ENCODE peak calls at places on chromosomes 11 and 22, in seven cellular contexts. R, M, L, B, Q, S and N are unnamed samples. For H3K9me3, the result is how much of the 10 kb centered on the place peaks cover.

GRCh38 chr22:50371101-50371648 is 28.0 kb downstream of the PPP6R2 start:
- DNase-seq in R (no peak), M (no peak), L (no peak), B (no peak), Q (no peak), S (no peak), N (no peak)

GRCh38 chr22:44684506-44685383 is 17.3 kb upstream of the PRR5 start:
- DNase-seq in R (peak), M (peak), L (peak), B (peak), Q (peak), S (peak), N (peak)

GRCh38 chr22:29306175-29306829 is at the start of gene GAS2L1:
- DNase-seq in R (peak), M (peak), L (peak), B (peak), Q (peak), S (peak), N (no peak)

GRCh38 chr22:30116362-30117117 is 36.3 kb downstream of the HORMAD2 start:
- DNase-seq in R (peak), M (peak), L (no peak), B (no peak), Q (no peak), S (no peak), N (peak)

GRCh38 chr11:108817971-108818370 is 153.1 kb downstream of the DDX10 start:
- DNase-seq in R (no peak), M (peak), L (no peak), B (no peak), Q (no peak), S (no peak), N (no peak)

GRCh38 chr11:11349870-11350325 is 3.2 kb downstream of the CSNK2A3 start:
- DNase-seq in R (peak), M (no peak), L (no peak), B (no peak), Q (no peak), S (peak), N (no peak)

GRCh38 chr11:43507171-43507570 is 148.5 kb downstream of the TTC17 start:
- DNase-seq in R (no peak), M (no peak), L (no peak), B (no peak), Q (no peak), S (no peak), N (no peak)

GRCh38 chr11:124394408-124394807 is 4.4 kb downstream of the OR8B3 start:
- DNase-seq in R (no peak), M (no peak), L (no peak), B (no peak), Q (no peak), S (no peak), N (no peak)

GRCh38 chr11:120112174-120112796 is 25.6 kb downstream of the TRIM29 start:
- DNase-seq in R (no peak), M (no peak), L (no peak), B (no peak), Q (peak), S (no peak), N (no peak)

GRCh38 chr22:35549338-35549737 is 8.7 kb downstream of the RASD2 start:
- DNase-seq in R (no peak), M (no peak), L (no peak), B (no peak), Q (no peak), S (no peak), N (no peak)

GRCh38 chr11:113373306-113373705 is 14.3 kb upstream of the ANKK1 start:
- DNase-seq in R (no peak), M (no peak), L (no peak), B (no peak), Q (no peak), S (no peak), N (peak)

GRCh38 chr11:74470526-74470925 is 3.2 kb upstream of the KCNE3 start:
- DNase-seq in R (no peak), M (no peak), L (no peak), B (no peak), Q (no peak), S (no peak), N (no peak)

GRCh38 chr22:35521358-35522264 is 19.0 kb upstream of the RASD2 start:
- DNase-seq in R (no peak), M (no peak), L (no peak), B (no peak), Q (no peak), S (no peak), N (no peak)

GRCh38 chr11:112277937-112278336 is 17.3 kb upstream of the PLET1 start:
- DNase-seq in R (no peak), M (peak), L (no peak), B (no peak), Q (no peak), S (no peak), N (no peak)

GRCh38 chr11:113628912-113629311 is 77.2 kb downstream of the TMPRSS5 start:
- DNase-seq in R (no peak), M (no peak), L (no peak), B (no peak), Q (no peak), S (no peak), N (no peak)

GRCh38 chr11:64721359-64721699 is 1.7 kb downstream of the NRXN2 start:
- DNase-seq in R (no peak), M (no peak), L (no peak), B (no peak), Q (no peak), S (no peak), N (no peak)

GRCh38 chr22:28768701-28769393 is 3.6 kb upstream of the CCDC117 start:
- DNase-seq in R (no peak), M (peak), L (no peak), B (no peak), Q (no peak), S (no peak), N (no peak)

GRCh38 chr11:70122490-70123198 is 44.5 kb downstream of the ANO1 start:
- DNase-seq in R (no peak), M (no peak), L (no peak), B (no peak), Q (no peak), S (no peak), N (no peak)

GRCh38 chr11:68450711-68451110 is 9.8 kb upstream of the PPP6R3 start:
- DNase-seq in R (no peak), M (no peak), L (no peak), B (no peak), Q (no peak), S (no peak), N (no peak)

GRCh38 chr11:109707411-109707810 is 285.4 kb downstream of the C11orf87 start:
- DNase-seq in R (no peak), M (no peak), L (no peak), B (no peak), Q (no peak), S (no peak), N (no peak)

GRCh38 chr11:95322546-95322945 is 91.5 kb upstream of the SESN3 start:
- DNase-seq in R (no peak), M (no peak), L (no peak), B (no peak), Q (no peak), S (no peak), N (no peak)

GRCh38 chr11:2694995-2695939 is 4.5 kb downstream of the KCNQ1OT1 start:
- DNase-seq in R (no peak), M (no peak), L (no peak), B (no peak), Q (no peak), S (no peak), N (no peak)

GRCh38 chr11:119461250-119461963 is 38.4 kb upstream of the THY1 start:
- DNase-seq in R (no peak), M (no peak), L (no peak), B (no peak), Q (no peak), S (no peak), N (no peak)

GRCh38 chr11:73982595-73982989 is at the start of gene UCP2:
- DNase-seq in R (peak), M (no peak), L (peak), B (peak), Q (peak), S (no peak), N (no peak)

GRCh38 chr22:26527574-26528465 is 15.5 kb upstream of the TFIP11 start:
- DNase-seq in R (no peak), M (no peak), L (no peak), B (no peak), Q (no peak), S (no peak), N (no peak)

GRCh38 chr11:73759520-73760065 is 1.3 kb downstream of the RAB6A start:
- DNase-seq in R (no peak), M (no peak), L (peak), B (peak), Q (peak), S (no peak), N (no peak)

GRCh38 chr11:9280655-9281301 is 15.6 kb upstream of the DENND5A start:
- DNase-seq in R (no peak), M (no peak), L (no peak), B (peak), Q (peak), S (peak), N (no peak)

GRCh38 chr11:83436855-83437254 is 150.7 kb upstream of the CCDC90B start:
- DNase-seq in R (no peak), M (no peak), L (no peak), B (no peak), Q (no peak), S (no peak), N (no peak)

GRCh38 chr11:38297670-38298069 is 1699.6 kb upstream of the RAG2 start:
- DNase-seq in R (no peak), M (no peak), L (no peak), B (no peak), Q (no peak), S (no peak), N (no peak)

GRCh38 chr22:33871935-33872334 is 48.3 kb downstream of the LARGE1 start:
- DNase-seq in R (no peak), M (no peak), L (no peak), B (no peak), Q (peak), S (no peak), N (no peak)

GRCh38 chr11:19849107-19849789 is 136.6 kb downstream of the NAV2 start:
- DNase-seq in R (peak), M (no peak), L (no peak), B (no peak), Q (no peak), S (no peak), N (no peak)

GRCh38 chr11:105862736-105863367 is 159.2 kb downstream of the MSANTD4 start:
- DNase-seq in R (peak), M (peak), L (no peak), B (peak), Q (peak), S (no peak), N (no peak)

GRCh38 chr11:32213223-32213622 is 122.3 kb downstream of the RCN1 start:
- DNase-seq in R (peak), M (no peak), L (no peak), B (no peak), Q (no peak), S (no peak), N (no peak)

GRCh38 chr11:394034-394857 is at the start of gene PKP3:
- DNase-seq in R (no peak), M (peak), L (peak), B (no peak), Q (no peak), S (peak), N (peak)

GRCh38 chr22:40855960-40856512 is 403 bp downstream of the ST13 start:
- DNase-seq in R (no peak), M (no peak), L (no peak), B (peak), Q (peak), S (peak), N (no peak)

GRCh38 chr11:26286472-26287066 is 45.4 kb upstream of the ANO3 start:
- DNase-seq in R (no peak), M (peak), L (no peak), B (peak), Q (peak), S (no peak), N (no peak)

GRCh38 chr11:102882389-102883024 is 7.7 kb upstream of the MMP12 start:
- DNase-seq in R (no peak), M (no peak), L (no peak), B (no peak), Q (peak), S (no peak), N (no peak)

GRCh38 chr22:19793656-19794310 is 33.2 kb downstream of the TBX1 start:
- DNase-seq in R (no peak), M (no peak), L (no peak), B (no peak), Q (no peak), S (no peak), N (no peak)

GRCh38 chr22:19791894-19792293 is 31.3 kb downstream of the TBX1 start:
- DNase-seq in R (no peak), M (no peak), L (no peak), B (no peak), Q (no peak), S (no peak), N (no peak)

GRCh38 chr22:19791243-19791642 is 30.7 kb downstream of the TBX1 start:
- DNase-seq in R (no peak), M (no peak), L (no peak), B (no peak), Q (no peak), S (no peak), N (no peak)

GRCh38 chr22:19795617-19796008 is 35.0 kb downstream of the TBX1 start:
- DNase-seq in R (no peak), M (no peak), L (no peak), B (no peak), Q (no peak), S (no peak), N (no peak)

DNA sequence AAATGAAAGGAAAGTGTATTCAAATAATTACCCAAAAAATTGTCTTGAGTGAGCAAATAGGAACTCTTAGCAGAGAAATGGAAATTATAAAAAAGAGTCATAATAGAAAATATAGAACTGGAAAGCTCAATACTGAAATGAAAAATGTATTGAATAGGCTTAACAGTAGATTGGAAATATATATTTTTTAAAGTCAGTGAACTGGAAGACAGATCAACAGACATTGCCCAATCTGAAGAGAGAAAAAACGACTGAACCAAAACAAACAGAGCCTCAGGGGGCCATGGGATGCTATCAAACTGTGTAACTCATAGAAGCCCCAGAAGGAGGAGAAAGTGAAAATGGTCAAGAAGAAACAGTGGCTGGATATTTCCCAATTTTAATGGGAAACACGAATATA is 32.6 kb downstream of the TBX1 start:
- DNase-seq in R (no peak), M (no peak), L (no peak), B (no peak), Q (no peak), S (no peak), N (no peak)
- H3K9me3 ChIP-seq in R (under half), M (under half), L (under half), B (under half), Q (under half), S (under half), N (under half)

DNA sequence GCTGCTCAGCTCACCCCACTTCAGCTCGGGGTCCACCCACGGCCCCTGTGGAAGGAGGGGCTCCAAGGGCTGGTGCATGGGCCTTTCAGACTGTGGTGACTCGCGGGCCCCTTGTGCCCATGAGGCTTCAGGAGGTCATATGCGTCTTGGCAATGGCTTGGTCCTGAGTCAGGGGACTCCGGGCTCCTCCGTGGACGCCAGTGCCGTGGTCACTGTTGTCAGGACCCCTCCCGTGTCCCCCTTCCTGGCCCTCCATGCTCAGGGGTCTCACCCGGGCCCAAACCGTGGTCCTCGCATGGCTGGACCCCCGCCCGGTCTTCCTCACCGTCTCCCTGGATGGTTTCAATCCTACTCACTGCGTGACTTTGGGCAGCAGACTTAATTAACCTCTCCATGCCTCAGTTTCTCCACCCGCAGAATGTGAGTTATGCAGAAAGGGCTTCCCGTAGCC is 436.4 kb downstream of the TBC1D22A start:
- DNase-seq in R (no peak), M (no peak), L (no peak), B (no peak), Q (no peak), S (no peak), N (no peak)
- H3K9me3 ChIP-seq in R (under half), M (under half), L (under half), B (under half), Q (under half), S (under half), N (under half)

GRCh38 chr22:48641906-48642475 is 1185.7 kb downstream of the BRD1 start:
- DNase-seq in R (no peak), M (no peak), L (no peak), B (no peak), Q (no peak), S (no peak), N (no peak)
- H3K9me3 ChIP-seq in R (half or more), M (under half), L (under half), B (under half), Q (under half), S (under half), N (under half)

GRCh38 chr11:40746282-40746681 is 713.2 kb downstream of the LRRC4C start:
- DNase-seq in R (no peak), M (no peak), L (no peak), B (no peak), Q (no peak), S (no peak), N (no peak)
- H3K9me3 ChIP-seq in R (under half), M (half or more), L (under half), B (under half), Q (under half), S (under half), N (under half)